ENCODE peak calls at places on chromosome 22, in eight cellular contexts. One of them, this sample, is unnamed.

GRCh38 chr22:29626497-29627195 is 23.2 kb downstream of the NF2 start:
- DNase-seq in stimulated activated CD4-positive, alpha-beta T cell treated with anti-CD3 and anti-CD28 coated beads, Interleukin-4, amount 100 ng/mL, for 1 hour: no peak
- DNase-seq in psoas muscle: no peak
- DNase-seq in neural crest cell: no peak
- DNase-seq in astrocyte of the hippocampus: peak
- DNase-seq in HCT116: no peak
- DNase-seq in CD4-positive, CD25-positive, alpha-beta regulatory T cell: no peak
- DNase-seq in HL-60: no peak
- DNase-seq in this sample: no peak

GRCh38 chr22:33715221-33715620 is 205.1 kb downstream of the LARGE1 start:
- DNase-seq in stimulated activated CD4-positive, alpha-beta T cell treated with anti-CD3 and anti-CD28 coated beads, Interleukin-4, amount 100 ng/mL, for 1 hour: no peak
- DNase-seq in psoas muscle: no peak
- DNase-seq in neural crest cell: no peak
- DNase-seq in astrocyte of the hippocampus: no peak
- DNase-seq in HCT116: no peak
- DNase-seq in CD4-positive, CD25-positive, alpha-beta regulatory T cell: no peak
- DNase-seq in HL-60: no peak
- DNase-seq in this sample: no peak

GRCh38 chr22:48459859-48460823 is 1367.5 kb downstream of the BRD1 start:
- DNase-seq in stimulated activated CD4-positive, alpha-beta T cell treated with anti-CD3 and anti-CD28 coated beads, Interleukin-4, amount 100 ng/mL, for 1 hour: no peak
- DNase-seq in psoas muscle: no peak
- DNase-seq in neural crest cell: no peak
- DNase-seq in astrocyte of the hippocampus: no peak
- DNase-seq in HCT116: no peak
- DNase-seq in CD4-positive, CD25-positive, alpha-beta regulatory T cell: no peak
- DNase-seq in HL-60: no peak
- DNase-seq in this sample: no peak

GRCh38 chr22:22031183-22031560 is 48.6 kb upstream of the TOP3B start:
- DNase-seq in stimulated activated CD4-positive, alpha-beta T cell treated with anti-CD3 and anti-CD28 coated beads, Interleukin-4, amount 100 ng/mL, for 1 hour: no peak
- DNase-seq in psoas muscle: no peak
- DNase-seq in neural crest cell: no peak
- DNase-seq in astrocyte of the hippocampus: no peak
- DNase-seq in HCT116: no peak
- DNase-seq in CD4-positive, CD25-positive, alpha-beta regulatory T cell: no peak
- DNase-seq in HL-60: no peak
- DNase-seq in this sample: no peak

GRCh38 chr22:45548991-45549736 is 46.5 kb downstream of the FBLN1 start:
- DNase-seq in stimulated activated CD4-positive, alpha-beta T cell treated with anti-CD3 and anti-CD28 coated beads, Interleukin-4, amount 100 ng/mL, for 1 hour: no peak
- DNase-seq in psoas muscle: peak
- DNase-seq in neural crest cell: no peak
- DNase-seq in astrocyte of the hippocampus: peak
- DNase-seq in HCT116: peak
- DNase-seq in CD4-positive, CD25-positive, alpha-beta regulatory T cell: no peak
- DNase-seq in HL-60: no peak
- DNase-seq in this sample: no peak

GRCh38 chr22:41234815-41235687 is 5.7 kb downstream of the CHADL start:
- DNase-seq in stimulated activated CD4-positive, alpha-beta T cell treated with anti-CD3 and anti-CD28 coated beads, Interleukin-4, amount 100 ng/mL, for 1 hour: no peak
- DNase-seq in psoas muscle: no peak
- DNase-seq in neural crest cell: no peak
- DNase-seq in astrocyte of the hippocampus: no peak
- DNase-seq in HCT116: no peak
- DNase-seq in CD4-positive, CD25-positive, alpha-beta regulatory T cell: no peak
- DNase-seq in HL-60: no peak
- DNase-seq in this sample: no peak

GRCh38 chr22:19063581-19064353 is 58.4 kb downstream of the DGCR2 start:
- DNase-seq in stimulated activated CD4-positive, alpha-beta T cell treated with anti-CD3 and anti-CD28 coated beads, Interleukin-4, amount 100 ng/mL, for 1 hour: no peak
- DNase-seq in psoas muscle: no peak
- DNase-seq in neural crest cell: no peak
- DNase-seq in astrocyte of the hippocampus: no peak
- DNase-seq in HCT116: no peak
- DNase-seq in CD4-positive, CD25-positive, alpha-beta regulatory T cell: no peak
- DNase-seq in HL-60: no peak
- DNase-seq in this sample: no peak

GRCh38 chr22:33126881-33127280 is 68.7 kb upstream of the SYN3 start:
- DNase-seq in stimulated activated CD4-positive, alpha-beta T cell treated with anti-CD3 and anti-CD28 coated beads, Interleukin-4, amount 100 ng/mL, for 1 hour: no peak
- DNase-seq in psoas muscle: no peak
- DNase-seq in neural crest cell: no peak
- DNase-seq in astrocyte of the hippocampus: no peak
- DNase-seq in HCT116: no peak
- DNase-seq in CD4-positive, CD25-positive, alpha-beta regulatory T cell: no peak
- DNase-seq in HL-60: no peak
- DNase-seq in this sample: no peak

GRCh38 chr22:49992921-49993648 is 19.5 kb downstream of the IL17REL start:
- DNase-seq in stimulated activated CD4-positive, alpha-beta T cell treated with anti-CD3 and anti-CD28 coated beads, Interleukin-4, amount 100 ng/mL, for 1 hour: peak
- DNase-seq in psoas muscle: peak
- DNase-seq in neural crest cell: no peak
- DNase-seq in astrocyte of the hippocampus: peak
- DNase-seq in HCT116: no peak
- DNase-seq in CD4-positive, CD25-positive, alpha-beta regulatory T cell: no peak
- DNase-seq in HL-60: no peak
- DNase-seq in this sample: peak

GRCh38 chr22:39363751-39364484 is 14.1 kb downstream of the SYNGR1 start:
- DNase-seq in stimulated activated CD4-positive, alpha-beta T cell treated with anti-CD3 and anti-CD28 coated beads, Interleukin-4, amount 100 ng/mL, for 1 hour: no peak
- DNase-seq in psoas muscle: no peak
- DNase-seq in neural crest cell: no peak
- DNase-seq in astrocyte of the hippocampus: no peak
- DNase-seq in HCT116: no peak
- DNase-seq in CD4-positive, CD25-positive, alpha-beta regulatory T cell: no peak
- DNase-seq in HL-60: no peak
- DNase-seq in this sample: no peak

GRCh38 chr22:30947821-30948454 is 20.6 kb downstream of the MORC2 start:
- DNase-seq in stimulated activated CD4-positive, alpha-beta T cell treated with anti-CD3 and anti-CD28 coated beads, Interleukin-4, amount 100 ng/mL, for 1 hour: no peak
- DNase-seq in psoas muscle: no peak
- DNase-seq in neural crest cell: no peak
- DNase-seq in astrocyte of the hippocampus: peak
- DNase-seq in HCT116: peak
- DNase-seq in CD4-positive, CD25-positive, alpha-beta regulatory T cell: no peak
- DNase-seq in HL-60: no peak
- DNase-seq in this sample: no peak

GRCh38 chr22:37213941-37214340 is 1.7 kb upstream of the SSTR3 start:
- DNase-seq in stimulated activated CD4-positive, alpha-beta T cell treated with anti-CD3 and anti-CD28 coated beads, Interleukin-4, amount 100 ng/mL, for 1 hour: no peak
- DNase-seq in psoas muscle: peak
- DNase-seq in neural crest cell: no peak
- DNase-seq in astrocyte of the hippocampus: no peak
- DNase-seq in HCT116: no peak
- DNase-seq in CD4-positive, CD25-positive, alpha-beta regulatory T cell: no peak
- DNase-seq in HL-60: no peak
- DNase-seq in this sample: no peak

GRCh38 chr22:40213478-40213877 is 35.8 kb downstream of the TNRC6B start:
- DNase-seq in stimulated activated CD4-positive, alpha-beta T cell treated with anti-CD3 and anti-CD28 coated beads, Interleukin-4, amount 100 ng/mL, for 1 hour: no peak
- DNase-seq in psoas muscle: no peak
- DNase-seq in neural crest cell: no peak
- DNase-seq in astrocyte of the hippocampus: no peak
- DNase-seq in HCT116: no peak
- DNase-seq in CD4-positive, CD25-positive, alpha-beta regulatory T cell: no peak
- DNase-seq in HL-60: no peak
- DNase-seq in this sample: no peak

GRCh38 chr22:35330258-35330861 is 30.7 kb downstream of the TOM1 start:
- DNase-seq in stimulated activated CD4-positive, alpha-beta T cell treated with anti-CD3 and anti-CD28 coated beads, Interleukin-4, amount 100 ng/mL, for 1 hour: peak
- DNase-seq in psoas muscle: peak
- DNase-seq in neural crest cell: no peak
- DNase-seq in astrocyte of the hippocampus: peak
- DNase-seq in HCT116: no peak
- DNase-seq in CD4-positive, CD25-positive, alpha-beta regulatory T cell: peak
- DNase-seq in HL-60: peak
- DNase-seq in this sample: peak

GRCh38 chr22:32444068-32444467 is 20.2 kb downstream of the BPIFC start:
- DNase-seq in stimulated activated CD4-positive, alpha-beta T cell treated with anti-CD3 and anti-CD28 coated beads, Interleukin-4, amount 100 ng/mL, for 1 hour: peak
- DNase-seq in psoas muscle: no peak
- DNase-seq in neural crest cell: no peak
- DNase-seq in astrocyte of the hippocampus: no peak
- DNase-seq in HCT116: peak
- DNase-seq in CD4-positive, CD25-positive, alpha-beta regulatory T cell: no peak
- DNase-seq in HL-60: no peak
- DNase-seq in this sample: no peak

GRCh38 chr22:36612458-36612857 is 83.5 kb upstream of the EIF3D start:
- DNase-seq in stimulated activated CD4-positive, alpha-beta T cell treated with anti-CD3 and anti-CD28 coated beads, Interleukin-4, amount 100 ng/mL, for 1 hour: no peak
- DNase-seq in psoas muscle: no peak
- DNase-seq in neural crest cell: no peak
- DNase-seq in astrocyte of the hippocampus: peak
- DNase-seq in HCT116: no peak
- DNase-seq in CD4-positive, CD25-positive, alpha-beta regulatory T cell: no peak
- DNase-seq in HL-60: no peak
- DNase-seq in this sample: no peak

GRCh38 chr22:35380013-35380412 is 883 bp upstream of the HMOX1 start:
- DNase-seq in stimulated activated CD4-positive, alpha-beta T cell treated with anti-CD3 and anti-CD28 coated beads, Interleukin-4, amount 100 ng/mL, for 1 hour: no peak
- DNase-seq in psoas muscle: no peak
- DNase-seq in neural crest cell: no peak
- DNase-seq in astrocyte of the hippocampus: no peak
- DNase-seq in HCT116: no peak
- DNase-seq in CD4-positive, CD25-positive, alpha-beta regulatory T cell: no peak
- DNase-seq in HL-60: no peak
- DNase-seq in this sample: no peak

GRCh38 chr22:49623176-49623575 is 204.5 kb downstream of the BRD1 start:
- DNase-seq in stimulated activated CD4-positive, alpha-beta T cell treated with anti-CD3 and anti-CD28 coated beads, Interleukin-4, amount 100 ng/mL, for 1 hour: no peak
- DNase-seq in psoas muscle: peak
- DNase-seq in neural crest cell: no peak
- DNase-seq in astrocyte of the hippocampus: no peak
- DNase-seq in HCT116: no peak
- DNase-seq in CD4-positive, CD25-positive, alpha-beta regulatory T cell: no peak
- DNase-seq in HL-60: no peak
- DNase-seq in this sample: no peak

GRCh38 chr22:45227645-45228400 is 12.9 kb downstream of the KIAA0930 start:
- DNase-seq in stimulated activated CD4-positive, alpha-beta T cell treated with anti-CD3 and anti-CD28 coated beads, Interleukin-4, amount 100 ng/mL, for 1 hour: no peak
- DNase-seq in psoas muscle: peak
- DNase-seq in neural crest cell: no peak
- DNase-seq in astrocyte of the hippocampus: no peak
- DNase-seq in HCT116: no peak
- DNase-seq in CD4-positive, CD25-positive, alpha-beta regulatory T cell: no peak
- DNase-seq in HL-60: no peak
- DNase-seq in this sample: no peak

GRCh38 chr22:50712341-50713007 is 25.5 kb upstream of the ACR start:
- DNase-seq in stimulated activated CD4-positive, alpha-beta T cell treated with anti-CD3 and anti-CD28 coated beads, Interleukin-4, amount 100 ng/mL, for 1 hour: no peak
- DNase-seq in psoas muscle: peak
- DNase-seq in neural crest cell: no peak
- DNase-seq in astrocyte of the hippocampus: no peak
- DNase-seq in HCT116: no peak
- DNase-seq in CD4-positive, CD25-positive, alpha-beta regulatory T cell: no peak
- DNase-seq in HL-60: no peak
- DNase-seq in this sample: no peak

GRCh38 chr22:39275814-39276443 is 31.1 kb upstream of the PDGFB start:
- DNase-seq in stimulated activated CD4-positive, alpha-beta T cell treated with anti-CD3 and anti-CD28 coated beads, Interleukin-4, amount 100 ng/mL, for 1 hour: no peak
- DNase-seq in psoas muscle: no peak
- DNase-seq in neural crest cell: no peak
- DNase-seq in astrocyte of the hippocampus: no peak
- DNase-seq in HCT116: no peak
- DNase-seq in CD4-positive, CD25-positive, alpha-beta regulatory T cell: no peak
- DNase-seq in HL-60: no peak
- DNase-seq in this sample: no peak

GRCh38 chr22:20267441-20268288 is 453 bp downstream of the RTN4R start:
- DNase-seq in stimulated activated CD4-positive, alpha-beta T cell treated with anti-CD3 and anti-CD28 coated beads, Interleukin-4, amount 100 ng/mL, for 1 hour: peak
- DNase-seq in psoas muscle: no peak
- DNase-seq in neural crest cell: no peak
- DNase-seq in astrocyte of the hippocampus: no peak
- DNase-seq in HCT116: no peak
- DNase-seq in CD4-positive, CD25-positive, alpha-beta regulatory T cell: no peak
- DNase-seq in HL-60: no peak
- DNase-seq in this sample: peak

GRCh38 chr22:38290347-38290746 is 17.5 kb upstream of the TMEM184B start:
- DNase-seq in stimulated activated CD4-positive, alpha-beta T cell treated with anti-CD3 and anti-CD28 coated beads, Interleukin-4, amount 100 ng/mL, for 1 hour: no peak
- DNase-seq in psoas muscle: no peak
- DNase-seq in neural crest cell: no peak
- DNase-seq in astrocyte of the hippocampus: no peak
- DNase-seq in HCT116: no peak
- DNase-seq in CD4-positive, CD25-positive, alpha-beta regulatory T cell: no peak
- DNase-seq in HL-60: no peak
- DNase-seq in this sample: no peak

GRCh38 chr22:43485717-43486116 is 73.9 kb downstream of the MPPED1 start:
- DNase-seq in stimulated activated CD4-positive, alpha-beta T cell treated with anti-CD3 and anti-CD28 coated beads, Interleukin-4, amount 100 ng/mL, for 1 hour: no peak
- DNase-seq in psoas muscle: no peak
- DNase-seq in neural crest cell: no peak
- DNase-seq in astrocyte of the hippocampus: no peak
- DNase-seq in HCT116: no peak
- DNase-seq in CD4-positive, CD25-positive, alpha-beta regulatory T cell: no peak
- DNase-seq in HL-60: no peak
- DNase-seq in this sample: no peak

This sample was measured in activated T-cell treated with anti-CD3 and anti-CD28 coated beads, Interleukin-2, amount 50 U/mL, for 24 hours.